ENCODE peak calls at places on chromosomes 3 and 15, in eight cellular contexts. One of them, this sample, is unnamed.

GRCh38 chr3:109316162-109316730 is at the start of gene DPPA2:
- DNase-seq in mammary epithelial cell: no peak
- DNase-seq in uterus: no peak
- DNase-seq in GM23338: peak; percentile 98
- DNase-seq in neural progenitor cell: peak; percentile 75
- DNase-seq in right lobe of liver: no peak
- DNase-seq in thyroid gland: no peak
- DNase-seq in psoas muscle: no peak
- DNase-seq in this sample: no peak

GRCh38 chr15:78264304-78265136 is at the start of gene DNAJA4:
- DNase-seq in thyroid gland: peak; percentile 71
- DNase-seq in GM23338: peak; percentile 76
- DNase-seq in mammary epithelial cell: no peak
- DNase-seq in right lobe of liver: peak; percentile 56
- DNase-seq in psoas muscle: peak; percentile 85
- DNase-seq in neural progenitor cell: peak; percentile 17
- DNase-seq in uterus: peak; percentile 44
- DNase-seq in this sample: peak; percentile 74

GRCh38 chr3:99902091-99902490 is 84.4 kb downstream of the CMSS1 start:
- DNase-seq in right lobe of liver: no peak
- DNase-seq in thyroid gland: no peak
- DNase-seq in uterus: no peak
- DNase-seq in mammary epithelial cell: peak; percentile 81
- DNase-seq in psoas muscle: no peak
- DNase-seq in neural progenitor cell: no peak
- DNase-seq in GM23338: no peak
- DNase-seq in this sample: no peak

GRCh38 chr3:175057406-175057805 is 198.3 kb downstream of the NAALADL2 start:
- DNase-seq in GM23338: no peak
- DNase-seq in uterus: no peak
- DNase-seq in mammary epithelial cell: no peak
- DNase-seq in right lobe of liver: no peak
- DNase-seq in psoas muscle: no peak
- DNase-seq in thyroid gland: no peak
- DNase-seq in neural progenitor cell: peak; percentile 12
- DNase-seq in this sample: no peak

GRCh38 chr3:195900426-195901355 is 7.7 kb downstream of the TNK2 start:
- DNase-seq in psoas muscle: peak; percentile 93
- DNase-seq in GM23338: no peak
- DNase-seq in right lobe of liver: peak; percentile 63
- DNase-seq in mammary epithelial cell: peak; percentile 99
- DNase-seq in neural progenitor cell: no peak
- DNase-seq in thyroid gland: peak; percentile 62
- DNase-seq in uterus: no peak
- DNase-seq in this sample: peak; percentile 86

GRCh38 chr15:43266834-43267233 is at the start of gene TGM5:
- DNase-seq in right lobe of liver: no peak
- DNase-seq in psoas muscle: no peak
- DNase-seq in GM23338: no peak
- DNase-seq in thyroid gland: peak; percentile 15
- DNase-seq in neural progenitor cell: no peak
- DNase-seq in uterus: no peak
- DNase-seq in mammary epithelial cell: peak; percentile 91
- DNase-seq in this sample: no peak

GRCh38 chr15:81133782-81134461 is at the start of gene CFAP161:
- DNase-seq in right lobe of liver: peak; percentile 60
- DNase-seq in thyroid gland: peak; percentile 75
- DNase-seq in GM23338: peak; percentile 96
- DNase-seq in mammary epithelial cell: peak; percentile 53
- DNase-seq in uterus: peak; percentile 86
- DNase-seq in neural progenitor cell: peak; percentile 97
- DNase-seq in psoas muscle: peak; percentile 82
- DNase-seq in this sample: peak; percentile 80

GRCh38 chr3:105827959-105828358 is 40.9 kb downstream of the CBLB start:
- DNase-seq in thyroid gland: no peak
- DNase-seq in GM23338: peak; percentile 54
- DNase-seq in psoas muscle: peak; percentile 40
- DNase-seq in right lobe of liver: no peak
- DNase-seq in mammary epithelial cell: peak; percentile 77
- DNase-seq in neural progenitor cell: no peak
- DNase-seq in uterus: no peak
- DNase-seq in this sample: no peak

GRCh38 chr3:52126500-52126899 is 27.7 kb downstream of the POC1A start:
- DNase-seq in neural progenitor cell: no peak
- DNase-seq in uterus: no peak
- DNase-seq in thyroid gland: no peak
- DNase-seq in psoas muscle: peak; percentile 34
- DNase-seq in right lobe of liver: no peak
- DNase-seq in mammary epithelial cell: no peak
- DNase-seq in GM23338: no peak
- DNase-seq in this sample: no peak

GRCh38 chr3:50095352-50095998 is 6.8 kb downstream of the RBM5 start:
- DNase-seq in right lobe of liver: no peak
- DNase-seq in neural progenitor cell: no peak
- DNase-seq in mammary epithelial cell: no peak
- DNase-seq in uterus: no peak
- DNase-seq in GM23338: no peak
- DNase-seq in psoas muscle: no peak
- DNase-seq in thyroid gland: no peak
- DNase-seq in this sample: no peak

GRCh38 chr15:67521770-67522568 is 1.0 kb downstream of the C15orf61 start:
- DNase-seq in psoas muscle: no peak
- DNase-seq in mammary epithelial cell: peak; percentile 18
- DNase-seq in neural progenitor cell: no peak
- DNase-seq in right lobe of liver: no peak
- DNase-seq in thyroid gland: peak; percentile 11
- DNase-seq in uterus: no peak
- DNase-seq in GM23338: no peak
- DNase-seq in this sample: no peak

GRCh38 chr3:15636028-15636709 is 34.6 kb downstream of the BTD start:
- DNase-seq in right lobe of liver: no peak
- DNase-seq in thyroid gland: no peak
- DNase-seq in GM23338: no peak
- DNase-seq in uterus: peak; percentile 33
- DNase-seq in psoas muscle: no peak
- DNase-seq in neural progenitor cell: no peak
- DNase-seq in mammary epithelial cell: peak; percentile 17
- DNase-seq in this sample: no peak

GRCh38 chr3:74360406-74360805 is 254.1 kb downstream of the CNTN3 start:
- DNase-seq in right lobe of liver: no peak
- DNase-seq in uterus: no peak
- DNase-seq in neural progenitor cell: no peak
- DNase-seq in GM23338: no peak
- DNase-seq in mammary epithelial cell: no peak
- DNase-seq in thyroid gland: no peak
- DNase-seq in psoas muscle: no peak
- DNase-seq in this sample: no peak

GRCh38 chr3:100368421-100368820 is 32.5 kb downstream of the TOMM70 start:
- DNase-seq in thyroid gland: no peak
- DNase-seq in psoas muscle: no peak
- DNase-seq in neural progenitor cell: no peak
- DNase-seq in GM23338: no peak
- DNase-seq in right lobe of liver: no peak
- DNase-seq in mammary epithelial cell: no peak
- DNase-seq in uterus: no peak
- DNase-seq in this sample: no peak

GRCh38 chr3:32442766-32443165 is 51.1 kb downstream of the CMTM7 start:
- DNase-seq in right lobe of liver: no peak
- DNase-seq in uterus: no peak
- DNase-seq in thyroid gland: no peak
- DNase-seq in GM23338: no peak
- DNase-seq in mammary epithelial cell: peak; percentile 40
- DNase-seq in neural progenitor cell: no peak
- DNase-seq in psoas muscle: no peak
- DNase-seq in this sample: no peak

GRCh38 chr3:128195369-128195768 is 42.1 kb downstream of the EEFSEC start:
- DNase-seq in uterus: no peak
- DNase-seq in psoas muscle: no peak
- DNase-seq in mammary epithelial cell: no peak
- DNase-seq in neural progenitor cell: no peak
- DNase-seq in right lobe of liver: no peak
- DNase-seq in thyroid gland: no peak
- DNase-seq in GM23338: no peak
- DNase-seq in this sample: no peak

GRCh38 chr3:195616681-195617080 is 32.9 kb upstream of the APOD start:
- DNase-seq in psoas muscle: no peak
- DNase-seq in right lobe of liver: peak; percentile 24
- DNase-seq in GM23338: no peak
- DNase-seq in uterus: no peak
- DNase-seq in mammary epithelial cell: no peak
- DNase-seq in thyroid gland: no peak
- DNase-seq in neural progenitor cell: no peak
- DNase-seq in this sample: no peak

GRCh38 chr3:14289590-14290453 is 111.2 kb downstream of the LSM3 start:
- DNase-seq in mammary epithelial cell: peak; percentile 38
- DNase-seq in uterus: no peak
- DNase-seq in right lobe of liver: no peak
- DNase-seq in thyroid gland: no peak
- DNase-seq in GM23338: no peak
- DNase-seq in psoas muscle: no peak
- DNase-seq in neural progenitor cell: no peak
- DNase-seq in this sample: no peak

GRCh38 chr15:26679927-26680326 is 92.9 kb downstream of the GABRB3 start:
- DNase-seq in GM23338: no peak
- DNase-seq in right lobe of liver: no peak
- DNase-seq in mammary epithelial cell: no peak
- DNase-seq in psoas muscle: no peak
- DNase-seq in neural progenitor cell: no peak
- DNase-seq in uterus: no peak
- DNase-seq in thyroid gland: no peak
- DNase-seq in this sample: no peak

GRCh38 chr15:26686547-26687187 is 86.2 kb downstream of the GABRB3 start:
- DNase-seq in mammary epithelial cell: no peak
- DNase-seq in neural progenitor cell: no peak
- DNase-seq in thyroid gland: no peak
- DNase-seq in right lobe of liver: no peak
- DNase-seq in psoas muscle: no peak
- DNase-seq in uterus: no peak
- DNase-seq in GM23338: no peak
- DNase-seq in this sample: no peak

DNA sequence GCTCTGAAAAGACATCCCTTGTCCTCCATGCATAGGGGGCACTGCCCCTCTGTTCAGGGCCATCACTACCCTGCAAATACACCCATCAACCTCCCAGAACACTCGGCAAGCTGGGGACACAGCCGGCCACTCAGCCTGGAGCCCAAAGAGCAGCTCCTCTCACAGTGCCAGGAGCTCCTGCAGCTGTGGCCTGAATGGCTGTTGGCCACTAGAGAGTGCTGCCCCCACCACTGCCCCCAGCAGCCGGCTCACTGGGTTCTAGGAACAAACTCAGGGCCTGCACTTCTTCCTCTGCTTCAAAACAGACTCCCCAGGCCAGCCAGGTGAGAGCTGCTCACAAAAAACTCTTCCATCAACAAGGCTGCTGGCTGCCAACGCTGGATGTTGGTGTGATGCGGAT is 90.1 kb downstream of the GABRB3 start:
- DNase-seq in psoas muscle: no peak
- DNase-seq in mammary epithelial cell: no peak
- DNase-seq in GM23338: peak; percentile 42
- DNase-seq in neural progenitor cell: peak; percentile 44
- DNase-seq in right lobe of liver: no peak
- DNase-seq in uterus: no peak
- DNase-seq in thyroid gland: no peak
- DNase-seq in this sample: no peak
- TF ChIP-seq CTCF in psoas muscle: no peak
- TF ChIP-seq CTCF in mammary epithelial cell: no peak
- TF ChIP-seq CTCF in GM23338: peak; percentile 40
- TF ChIP-seq CTCF in neural progenitor cell: peak; percentile 28
- TF ChIP-seq CTCF in right lobe of liver: no peak
- TF ChIP-seq CTCF in uterus: no peak
- TF ChIP-seq CTCF in thyroid gland: no peak
- TF ChIP-seq CTCF in this sample: no peak

DNA sequence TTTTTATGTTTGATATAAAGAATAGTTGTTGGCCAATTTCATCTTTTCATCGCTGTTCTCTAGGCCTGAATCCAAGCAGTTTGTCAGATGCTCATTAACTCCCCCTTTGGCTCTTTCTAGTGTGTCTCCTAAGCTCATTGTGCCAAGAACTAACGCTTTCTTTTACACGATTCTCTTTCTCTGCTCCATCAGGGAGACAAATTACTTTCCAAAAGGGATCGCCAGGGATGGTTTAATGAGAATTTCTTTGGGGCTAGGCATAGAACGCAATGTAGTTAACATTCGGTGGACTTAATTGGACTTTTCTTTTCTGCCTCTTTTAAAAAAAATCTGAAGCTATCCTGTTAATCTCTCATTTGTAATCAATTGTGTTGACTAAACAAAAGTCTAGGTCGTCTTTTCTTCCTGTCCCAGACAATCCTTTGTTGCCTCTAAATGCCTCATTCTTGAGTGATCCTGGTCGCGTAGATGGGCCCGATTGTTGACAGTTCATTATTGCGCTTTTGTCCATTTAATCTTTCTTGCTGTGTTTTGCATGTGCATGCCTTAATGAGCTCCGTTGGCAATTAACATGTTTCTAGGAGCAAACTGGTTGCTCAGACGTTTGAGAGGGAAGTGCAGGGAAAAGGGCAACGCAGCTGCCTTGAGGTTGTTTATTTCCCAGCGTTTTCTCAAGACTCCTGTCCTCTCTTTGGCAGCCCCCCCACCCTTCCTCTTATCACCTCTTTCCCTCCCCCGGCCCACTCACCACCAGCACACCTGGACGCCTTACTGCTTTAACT is 7.8 kb downstream of the FEZF2 start:
- DNase-seq in mammary epithelial cell: no peak
- DNase-seq in right lobe of liver: no peak
- DNase-seq in neural progenitor cell: peak; percentile 94
- DNase-seq in uterus: no peak
- DNase-seq in thyroid gland: no peak
- DNase-seq in GM23338: peak; percentile 51
- DNase-seq in psoas muscle: no peak
- DNase-seq in this sample: no peak
- H3K27me3 ChIP-seq in mammary epithelial cell: peaks cover 29% of the 10 kb centered on the region
- H3K27me3 ChIP-seq in right lobe of liver: no peaks in the 10 kb centered on the region
- H3K27me3 ChIP-seq in neural progenitor cell: peaks cover 96% of the 10 kb centered on the region
- H3K27me3 ChIP-seq in uterus: peaks cover 4% of the 10 kb centered on the region
- H3K27me3 ChIP-seq in thyroid gland: peaks cover 27% of the 10 kb centered on the region
- H3K27me3 ChIP-seq in GM23338: peaks cover 92% of the 10 kb centered on the region
- H3K27me3 ChIP-seq in psoas muscle: peaks cover 73% of the 10 kb centered on the region
- H3K27me3 ChIP-seq in this sample: peaks cover 54% of the 10 kb centered on the region

GRCh38 chr3:66299893-66300292 is 79.1 kb downstream of the SLC25A26 start:
- DNase-seq in uterus: no peak
- DNase-seq in neural progenitor cell: no peak
- DNase-seq in right lobe of liver: no peak
- DNase-seq in GM23338: no peak
- DNase-seq in thyroid gland: no peak
- DNase-seq in psoas muscle: no peak
- DNase-seq in mammary epithelial cell: no peak
- DNase-seq in this sample: no peak
- H3K4me1 ChIP-seq in uterus: no peaks in the 10 kb centered on the region
- H3K4me1 ChIP-seq in neural progenitor cell: no peaks in the 10 kb centered on the region
- H3K4me1 ChIP-seq in right lobe of liver: no peaks in the 10 kb centered on the region
- H3K4me1 ChIP-seq in GM23338: no peaks in the 10 kb centered on the region
- H3K4me1 ChIP-seq in thyroid gland: peaks cover 6% of the 10 kb centered on the region
- H3K4me1 ChIP-seq in psoas muscle: peaks cover 33% of the 10 kb centered on the region
- H3K4me1 ChIP-seq in mammary epithelial cell: no peaks in the 10 kb centered on the region
- H3K4me1 ChIP-seq in this sample: peaks cover 11% of the 10 kb centered on the region

DNA sequence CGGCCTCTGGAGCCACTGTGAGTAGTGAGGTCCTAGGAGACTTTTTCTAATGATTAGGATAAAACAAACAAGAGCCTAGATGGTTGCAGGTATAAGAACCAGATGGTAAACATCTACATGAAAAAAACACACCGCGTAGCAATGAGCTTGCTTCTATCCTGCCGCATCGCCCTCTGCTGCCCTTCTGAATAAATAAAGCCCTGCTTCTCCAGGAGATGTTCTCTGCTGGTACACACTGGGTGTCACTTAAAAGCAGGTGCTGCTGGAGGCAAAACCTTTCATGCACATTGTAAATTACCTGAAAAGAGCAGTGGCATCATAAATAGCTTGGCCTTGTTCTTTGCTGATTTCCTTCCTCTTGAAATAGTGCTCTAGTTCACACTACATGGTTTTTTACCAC is 164.4 kb upstream of the TOPAZ1 start:
- DNase-seq in right lobe of liver: no peak
- DNase-seq in GM23338: peak; percentile 62
- DNase-seq in neural progenitor cell: peak; percentile 28
- DNase-seq in thyroid gland: no peak
- DNase-seq in uterus: no peak
- DNase-seq in mammary epithelial cell: no peak
- DNase-seq in psoas muscle: no peak
- DNase-seq in this sample: no peak
- TF ChIP-seq CTCF in right lobe of liver: no peak
- TF ChIP-seq CTCF in GM23338: peak; percentile 65
- TF ChIP-seq CTCF in neural progenitor cell: peak; percentile 28
- TF ChIP-seq CTCF in thyroid gland: no peak
- TF ChIP-seq CTCF in uterus: no peak
- TF ChIP-seq CTCF in mammary epithelial cell: no peak
- TF ChIP-seq CTCF in psoas muscle: no peak
- TF ChIP-seq CTCF in this sample: no peak